ENCODE peak calls at places on chromosomes 16 and 17, in ten cellular contexts. One of them, this sample, is unnamed.

GRCh38 chr17:78535285-78536197 is 41.7 kb downstream of the DNAH17 start:
- DNase-seq in NCI-H345: peak
- DNase-seq in activated CD4-positive, alpha-beta T cell treated with anti-CD3 and anti-CD28 coated beads for 48 hours: no peak
- DNase-seq in stimulated activated CD4-positive, alpha-beta T cell treated with anti-CD3 and anti-CD28 coated beads, Interleukin-1b, Interleukin-23, amount 100 ng/mL, for 48 hours: no peak
- DNase-seq in sciatic nerve: no peak
- DNase-seq in activated T-cell treated with anti-CD3 and anti-CD28 coated beads for 1 hour: no peak
- DNase-seq in small intestine: no peak
- DNase-seq in HuH-7.5: no peak
- DNase-seq in GM23248: no peak
- DNase-seq in AG10803: no peak
- DNase-seq in this sample: no peak

GRCh38 chr16:30666681-30667080 is 8.4 kb downstream of the FBRS start:
- DNase-seq in NCI-H345: no peak
- DNase-seq in activated CD4-positive, alpha-beta T cell treated with anti-CD3 and anti-CD28 coated beads for 48 hours: no peak
- DNase-seq in stimulated activated CD4-positive, alpha-beta T cell treated with anti-CD3 and anti-CD28 coated beads, Interleukin-1b, Interleukin-23, amount 100 ng/mL, for 48 hours: no peak
- DNase-seq in sciatic nerve: no peak
- DNase-seq in activated T-cell treated with anti-CD3 and anti-CD28 coated beads for 1 hour: no peak
- DNase-seq in small intestine: no peak
- DNase-seq in HuH-7.5: no peak
- DNase-seq in GM23248: peak
- DNase-seq in AG10803: no peak
- DNase-seq in this sample: no peak

GRCh38 chr16:69077251-69077650 is 28.2 kb upstream of the HAS3 start:
- DNase-seq in NCI-H345: no peak
- DNase-seq in activated CD4-positive, alpha-beta T cell treated with anti-CD3 and anti-CD28 coated beads for 48 hours: no peak
- DNase-seq in stimulated activated CD4-positive, alpha-beta T cell treated with anti-CD3 and anti-CD28 coated beads, Interleukin-1b, Interleukin-23, amount 100 ng/mL, for 48 hours: no peak
- DNase-seq in sciatic nerve: no peak
- DNase-seq in activated T-cell treated with anti-CD3 and anti-CD28 coated beads for 1 hour: no peak
- DNase-seq in small intestine: no peak
- DNase-seq in HuH-7.5: no peak
- DNase-seq in GM23248: peak
- DNase-seq in AG10803: peak
- DNase-seq in this sample: no peak

GRCh38 chr17:42518046-42518754 is 17.8 kb upstream of the NAGLU start:
- DNase-seq in NCI-H345: no peak
- DNase-seq in activated CD4-positive, alpha-beta T cell treated with anti-CD3 and anti-CD28 coated beads for 48 hours: no peak
- DNase-seq in stimulated activated CD4-positive, alpha-beta T cell treated with anti-CD3 and anti-CD28 coated beads, Interleukin-1b, Interleukin-23, amount 100 ng/mL, for 48 hours: no peak
- DNase-seq in sciatic nerve: peak
- DNase-seq in activated T-cell treated with anti-CD3 and anti-CD28 coated beads for 1 hour: no peak
- DNase-seq in small intestine: peak
- DNase-seq in HuH-7.5: no peak
- DNase-seq in GM23248: peak
- DNase-seq in AG10803: peak
- DNase-seq in this sample: peak

GRCh38 chr16:54689072-54689471 is 241.6 kb upstream of the IRX5 start:
- DNase-seq in NCI-H345: no peak
- DNase-seq in activated CD4-positive, alpha-beta T cell treated with anti-CD3 and anti-CD28 coated beads for 48 hours: no peak
- DNase-seq in stimulated activated CD4-positive, alpha-beta T cell treated with anti-CD3 and anti-CD28 coated beads, Interleukin-1b, Interleukin-23, amount 100 ng/mL, for 48 hours: no peak
- DNase-seq in sciatic nerve: no peak
- DNase-seq in activated T-cell treated with anti-CD3 and anti-CD28 coated beads for 1 hour: no peak
- DNase-seq in small intestine: no peak
- DNase-seq in HuH-7.5: no peak
- DNase-seq in GM23248: no peak
- DNase-seq in AG10803: no peak
- DNase-seq in this sample: no peak

GRCh38 chr17:55751720-55752250 is 934 bp downstream of the PCTP start:
- DNase-seq in NCI-H345: no peak
- DNase-seq in activated CD4-positive, alpha-beta T cell treated with anti-CD3 and anti-CD28 coated beads for 48 hours: no peak
- DNase-seq in stimulated activated CD4-positive, alpha-beta T cell treated with anti-CD3 and anti-CD28 coated beads, Interleukin-1b, Interleukin-23, amount 100 ng/mL, for 48 hours: no peak
- DNase-seq in sciatic nerve: no peak
- DNase-seq in activated T-cell treated with anti-CD3 and anti-CD28 coated beads for 1 hour: no peak
- DNase-seq in small intestine: no peak
- DNase-seq in HuH-7.5: no peak
- DNase-seq in GM23248: no peak
- DNase-seq in AG10803: no peak
- DNase-seq in this sample: no peak

GRCh38 chr16:75341934-75342811 is 90.7 kb upstream of the BCAR1 start:
- DNase-seq in NCI-H345: no peak
- DNase-seq in activated CD4-positive, alpha-beta T cell treated with anti-CD3 and anti-CD28 coated beads for 48 hours: no peak
- DNase-seq in stimulated activated CD4-positive, alpha-beta T cell treated with anti-CD3 and anti-CD28 coated beads, Interleukin-1b, Interleukin-23, amount 100 ng/mL, for 48 hours: no peak
- DNase-seq in sciatic nerve: no peak
- DNase-seq in activated T-cell treated with anti-CD3 and anti-CD28 coated beads for 1 hour: no peak
- DNase-seq in small intestine: peak
- DNase-seq in HuH-7.5: no peak
- DNase-seq in GM23248: peak
- DNase-seq in AG10803: peak
- DNase-seq in this sample: no peak

GRCh38 chr17:38322156-38322779 is 21.5 kb downstream of the GPR179 start:
- DNase-seq in NCI-H345: peak
- DNase-seq in activated CD4-positive, alpha-beta T cell treated with anti-CD3 and anti-CD28 coated beads for 48 hours: peak
- DNase-seq in stimulated activated CD4-positive, alpha-beta T cell treated with anti-CD3 and anti-CD28 coated beads, Interleukin-1b, Interleukin-23, amount 100 ng/mL, for 48 hours: peak
- DNase-seq in sciatic nerve: peak
- DNase-seq in activated T-cell treated with anti-CD3 and anti-CD28 coated beads for 1 hour: peak
- DNase-seq in small intestine: peak
- DNase-seq in HuH-7.5: peak
- DNase-seq in GM23248: peak
- DNase-seq in AG10803: peak
- DNase-seq in this sample: peak

GRCh38 chr17:58325289-58325726 is 3.3 kb downstream of the TSPOAP1 start:
- DNase-seq in NCI-H345: no peak
- DNase-seq in activated CD4-positive, alpha-beta T cell treated with anti-CD3 and anti-CD28 coated beads for 48 hours: peak
- DNase-seq in stimulated activated CD4-positive, alpha-beta T cell treated with anti-CD3 and anti-CD28 coated beads, Interleukin-1b, Interleukin-23, amount 100 ng/mL, for 48 hours: no peak
- DNase-seq in sciatic nerve: no peak
- DNase-seq in activated T-cell treated with anti-CD3 and anti-CD28 coated beads for 1 hour: no peak
- DNase-seq in small intestine: no peak
- DNase-seq in HuH-7.5: no peak
- DNase-seq in GM23248: no peak
- DNase-seq in AG10803: no peak
- DNase-seq in this sample: no peak

This sample was measured in stomach.